ENCODE peak calls at places on chromosomes 1 and 21, in nine cellular contexts. One of them, this sample, is unnamed.

GRCh38 chr1:180482425-180483275 is 19.7 kb downstream of the ACBD6 start:
- DNase-seq in AG04450: no peak
- DNase-seq in dorsolateral prefrontal cortex: no peak
- DNase-seq in SHP77 treated with DMSO at 0.1 percent for 48 hours: peak
- DNase-seq in CD8-positive, alpha-beta memory T cell: peak
- DNase-seq in tibial nerve: peak
- DNase-seq in WTC11: no peak
- DNase-seq in HAP-1: peak
- DNase-seq in left lung: no peak
- DNase-seq in this sample: no peak

GRCh38 chr1:39958801-39959200 is 3.9 kb downstream of the MFSD2A start:
- DNase-seq in AG04450: no peak
- DNase-seq in dorsolateral prefrontal cortex: no peak
- DNase-seq in SHP77 treated with DMSO at 0.1 percent for 48 hours: no peak
- DNase-seq in CD8-positive, alpha-beta memory T cell: no peak
- DNase-seq in tibial nerve: no peak
- DNase-seq in WTC11: no peak
- DNase-seq in HAP-1: no peak
- DNase-seq in left lung: no peak
- DNase-seq in this sample: no peak

GRCh38 chr1:243495032-243495431 is 239.2 kb downstream of the SDCCAG8 start:
- DNase-seq in AG04450: no peak
- DNase-seq in dorsolateral prefrontal cortex: no peak
- DNase-seq in SHP77 treated with DMSO at 0.1 percent for 48 hours: no peak
- DNase-seq in CD8-positive, alpha-beta memory T cell: no peak
- DNase-seq in tibial nerve: no peak
- DNase-seq in WTC11: no peak
- DNase-seq in HAP-1: no peak
- DNase-seq in left lung: no peak
- DNase-seq in this sample: no peak

GRCh38 chr1:6108937-6109636 is 63.4 kb downstream of the KCNAB2 start:
- DNase-seq in AG04450: no peak
- DNase-seq in dorsolateral prefrontal cortex: no peak
- DNase-seq in SHP77 treated with DMSO at 0.1 percent for 48 hours: peak
- DNase-seq in CD8-positive, alpha-beta memory T cell: peak
- DNase-seq in tibial nerve: no peak
- DNase-seq in WTC11: peak
- DNase-seq in HAP-1: no peak
- DNase-seq in left lung: no peak
- DNase-seq in this sample: peak

GRCh38 chr1:112517231-112517630 is 8.5 kb downstream of the WNT2B start:
- DNase-seq in AG04450: no peak
- DNase-seq in dorsolateral prefrontal cortex: no peak
- DNase-seq in SHP77 treated with DMSO at 0.1 percent for 48 hours: no peak
- DNase-seq in CD8-positive, alpha-beta memory T cell: no peak
- DNase-seq in tibial nerve: no peak
- DNase-seq in WTC11: no peak
- DNase-seq in HAP-1: no peak
- DNase-seq in left lung: no peak
- DNase-seq in this sample: no peak

GRCh38 chr1:15062479-15063099 is 91.0 kb upstream of the TMEM51 start:
- DNase-seq in AG04450: no peak
- DNase-seq in dorsolateral prefrontal cortex: no peak
- DNase-seq in SHP77 treated with DMSO at 0.1 percent for 48 hours: no peak
- DNase-seq in CD8-positive, alpha-beta memory T cell: no peak
- DNase-seq in tibial nerve: no peak
- DNase-seq in WTC11: no peak
- DNase-seq in HAP-1: no peak
- DNase-seq in left lung: no peak
- DNase-seq in this sample: no peak

GRCh38 chr1:151718011-151718431 is 1.4 kb upstream of the CELF3 start:
- DNase-seq in AG04450: no peak
- DNase-seq in dorsolateral prefrontal cortex: no peak
- DNase-seq in SHP77 treated with DMSO at 0.1 percent for 48 hours: no peak
- DNase-seq in CD8-positive, alpha-beta memory T cell: no peak
- DNase-seq in tibial nerve: no peak
- DNase-seq in WTC11: no peak
- DNase-seq in HAP-1: no peak
- DNase-seq in left lung: no peak
- DNase-seq in this sample: no peak

GRCh38 chr21:41750051-41750450 is 16.8 kb downstream of the RIPK4 start:
- DNase-seq in AG04450: no peak
- DNase-seq in dorsolateral prefrontal cortex: no peak
- DNase-seq in SHP77 treated with DMSO at 0.1 percent for 48 hours: no peak
- DNase-seq in CD8-positive, alpha-beta memory T cell: no peak
- DNase-seq in tibial nerve: no peak
- DNase-seq in WTC11: no peak
- DNase-seq in HAP-1: no peak
- DNase-seq in left lung: no peak
- DNase-seq in this sample: no peak

GRCh38 chr1:161427733-161428516 is 60.2 kb upstream of the CFAP126 start:
- DNase-seq in AG04450: no peak
- DNase-seq in dorsolateral prefrontal cortex: no peak
- DNase-seq in SHP77 treated with DMSO at 0.1 percent for 48 hours: no peak
- DNase-seq in CD8-positive, alpha-beta memory T cell: peak
- DNase-seq in tibial nerve: no peak
- DNase-seq in WTC11: peak
- DNase-seq in HAP-1: no peak
- DNase-seq in left lung: no peak
- DNase-seq in this sample: no peak

GRCh38 chr1:55007626-55008025 is 8.9 kb downstream of the BSND start:
- DNase-seq in AG04450: peak
- DNase-seq in dorsolateral prefrontal cortex: no peak
- DNase-seq in SHP77 treated with DMSO at 0.1 percent for 48 hours: no peak
- DNase-seq in CD8-positive, alpha-beta memory T cell: no peak
- DNase-seq in tibial nerve: no peak
- DNase-seq in WTC11: no peak
- DNase-seq in HAP-1: no peak
- DNase-seq in left lung: no peak
- DNase-seq in this sample: no peak

GRCh38 chr1:2632561-2633361 is at the start of gene MMEL1:
- DNase-seq in AG04450: no peak
- DNase-seq in dorsolateral prefrontal cortex: peak
- DNase-seq in SHP77 treated with DMSO at 0.1 percent for 48 hours: no peak
- DNase-seq in CD8-positive, alpha-beta memory T cell: no peak
- DNase-seq in tibial nerve: no peak
- DNase-seq in WTC11: no peak
- DNase-seq in HAP-1: no peak
- DNase-seq in left lung: no peak
- DNase-seq in this sample: no peak

GRCh38 chr1:911875-912739 is 11.6 kb upstream of the SAMD11 start:
- DNase-seq in AG04450: no peak
- DNase-seq in dorsolateral prefrontal cortex: peak
- DNase-seq in SHP77 treated with DMSO at 0.1 percent for 48 hours: no peak
- DNase-seq in CD8-positive, alpha-beta memory T cell: no peak
- DNase-seq in tibial nerve: no peak
- DNase-seq in WTC11: no peak
- DNase-seq in HAP-1: no peak
- DNase-seq in left lung: peak
- DNase-seq in this sample: no peak

GRCh38 chr21:25179116-25179515 is 428.2 kb downstream of the MRPL39 start:
- DNase-seq in AG04450: peak
- DNase-seq in dorsolateral prefrontal cortex: no peak
- DNase-seq in SHP77 treated with DMSO at 0.1 percent for 48 hours: no peak
- DNase-seq in CD8-positive, alpha-beta memory T cell: no peak
- DNase-seq in tibial nerve: no peak
- DNase-seq in WTC11: no peak
- DNase-seq in HAP-1: no peak
- DNase-seq in left lung: no peak
- DNase-seq in this sample: no peak

GRCh38 chr1:207911983-207912760 is 1.2 kb upstream of the CD34 start:
- DNase-seq in AG04450: no peak
- DNase-seq in dorsolateral prefrontal cortex: no peak
- DNase-seq in SHP77 treated with DMSO at 0.1 percent for 48 hours: no peak
- DNase-seq in CD8-positive, alpha-beta memory T cell: no peak
- DNase-seq in tibial nerve: no peak
- DNase-seq in WTC11: no peak
- DNase-seq in HAP-1: no peak
- DNase-seq in left lung: no peak
- DNase-seq in this sample: no peak

GRCh38 chr1:102102276-102102780 is 105.6 kb upstream of the OLFM3 start:
- DNase-seq in AG04450: no peak
- DNase-seq in dorsolateral prefrontal cortex: no peak
- DNase-seq in SHP77 treated with DMSO at 0.1 percent for 48 hours: no peak
- DNase-seq in CD8-positive, alpha-beta memory T cell: no peak
- DNase-seq in tibial nerve: no peak
- DNase-seq in WTC11: no peak
- DNase-seq in HAP-1: peak
- DNase-seq in left lung: no peak
- DNase-seq in this sample: no peak

GRCh38 chr1:46606255-46606965 is 2.3 kb upstream of the MKNK1 start:
- DNase-seq in AG04450: no peak
- DNase-seq in dorsolateral prefrontal cortex: no peak
- DNase-seq in SHP77 treated with DMSO at 0.1 percent for 48 hours: no peak
- DNase-seq in CD8-positive, alpha-beta memory T cell: no peak
- DNase-seq in tibial nerve: no peak
- DNase-seq in WTC11: no peak
- DNase-seq in HAP-1: no peak
- DNase-seq in left lung: no peak
- DNase-seq in this sample: no peak

GRCh38 chr1:11564237-11564636 is 85.3 kb downstream of the DISP3 start:
- DNase-seq in AG04450: no peak
- DNase-seq in dorsolateral prefrontal cortex: no peak
- DNase-seq in SHP77 treated with DMSO at 0.1 percent for 48 hours: no peak
- DNase-seq in CD8-positive, alpha-beta memory T cell: no peak
- DNase-seq in tibial nerve: no peak
- DNase-seq in WTC11: no peak
- DNase-seq in HAP-1: no peak
- DNase-seq in left lung: no peak
- DNase-seq in this sample: no peak

GRCh38 chr1:46804027-46804889 is 5.4 kb downstream of the CYP4B1 start:
- DNase-seq in AG04450: no peak
- DNase-seq in dorsolateral prefrontal cortex: no peak
- DNase-seq in SHP77 treated with DMSO at 0.1 percent for 48 hours: no peak
- DNase-seq in CD8-positive, alpha-beta memory T cell: no peak
- DNase-seq in tibial nerve: peak
- DNase-seq in WTC11: no peak
- DNase-seq in HAP-1: no peak
- DNase-seq in left lung: no peak
- DNase-seq in this sample: no peak

GRCh38 chr1:158121604-158122254 is 59.0 kb upstream of the CD1D start:
- DNase-seq in AG04450: no peak
- DNase-seq in dorsolateral prefrontal cortex: no peak
- DNase-seq in SHP77 treated with DMSO at 0.1 percent for 48 hours: peak
- DNase-seq in CD8-positive, alpha-beta memory T cell: peak
- DNase-seq in tibial nerve: no peak
- DNase-seq in WTC11: peak
- DNase-seq in HAP-1: peak
- DNase-seq in left lung: no peak
- DNase-seq in this sample: no peak